ENCODE peak calls at places on chromosome 13, in six cellular contexts. T is H1, X is K562, M is HCT116, N is HepG2, Z is GM12878. S is an unnamed sample. For H3K4me1, the result is how much of the 10 kb centered on the place peaks cover.

GRCh38 chr13:22740264-22740663 is 440.5 kb upstream of the SGCG start:
- DNase-seq in N (no peak), Z (no peak), M (no peak), T (no peak), X (no peak), S (peak)

GRCh38 chr13:29210676-29211075 is 384.8 kb downstream of the SLC7A1 start:
- DNase-seq in T (no peak), N (no peak), X (no peak), M (no peak), Z (no peak), S (no peak)

GRCh38 chr13:66849706-66850105 is 380.4 kb downstream of the PCDH9 start:
- DNase-seq in M (no peak), N (no peak), X (no peak), T (no peak), Z (no peak), S (no peak)

GRCh38 chr13:47175172-47175806 is 278.4 kb upstream of the HTR2A start:
- DNase-seq in Z (no peak), M (no peak), X (no peak), T (no peak), N (no peak), S (no peak)

GRCh38 chr13:53204598-53204997 is 176.0 kb downstream of the OLFM4 start:
- DNase-seq in M (no peak), T (no peak), N (no peak), Z (no peak), X (no peak), S (no peak)

GRCh38 chr13:54183166-54183565 is 1154.6 kb downstream of the OLFM4 start:
- DNase-seq in X (no peak), Z (no peak), T (no peak), M (no peak), N (no peak), S (no peak)

GRCh38 chr13:33321686-33322473 is 36.3 kb upstream of the STARD13 start:
- DNase-seq in Z (no peak), X (no peak), N (no peak), M (no peak), T (no peak), S (no peak)

GRCh38 chr13:23871616-23872220 is 17.5 kb downstream of the MIPEP start:
- DNase-seq in N (peak), X (peak), M (no peak), T (no peak), Z (no peak), S (no peak)

GRCh38 chr13:110714798-110715394 is 1.4 kb downstream of the ING1 start:
- DNase-seq in Z (no peak), X (no peak), M (no peak), N (peak), T (peak), S (no peak)

GRCh38 chr13:44075113-44075512 is 195.4 kb downstream of the LACC1 start:
- DNase-seq in M (no peak), T (no peak), X (no peak), N (no peak), Z (no peak), S (no peak)
- TF ChIP-seq ZNF274 in M (no peak), T (no peak), X (no peak), N (no peak), Z (no peak), S (no peak)

GRCh38 chr13:49256841-49257240 is 9.1 kb downstream of the CDADC1 start:
- DNase-seq in N (no peak), T (no peak), Z (no peak), X (no peak), M (no peak), S (no peak)
- H3K4me1 ChIP-seq in N (under half), T (under half), Z (under half), X (under half), M (under half), S (under half)

GRCh38 chr13:93959796-93960533 is 519.5 kb downstream of the DCT start:
- DNase-seq in N (no peak), Z (no peak), T (no peak), X (no peak), M (no peak), S (no peak)
- TF ChIP-seq YY1 in N (no peak), Z (no peak), T (no peak), X (no peak), M (no peak), S (no peak)

DNA sequence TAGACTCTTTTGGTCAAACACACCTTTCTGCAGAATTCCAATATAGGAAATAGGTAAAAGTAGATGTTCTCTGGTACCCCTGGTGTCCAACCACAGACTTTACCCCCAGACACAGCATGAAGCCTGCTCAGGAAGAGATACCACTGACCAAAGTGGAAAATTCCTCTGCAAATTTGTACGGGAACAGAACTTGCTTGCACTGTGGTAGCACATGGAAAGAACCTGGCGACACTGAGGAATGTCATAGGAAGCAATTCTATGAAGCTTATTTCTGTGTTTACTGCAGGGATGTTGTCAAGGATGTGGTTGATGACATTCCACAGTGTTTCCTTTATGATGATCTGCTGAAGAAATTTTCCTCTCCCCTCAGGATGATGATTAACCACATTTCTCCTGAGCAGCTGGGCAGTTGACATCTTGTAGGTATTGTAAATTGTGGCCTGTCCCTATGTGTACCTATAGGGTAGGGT is 48.9 kb upstream of the TNFSF11 start:
- DNase-seq in N (no peak), X (no peak), M (no peak), T (no peak), Z (no peak), S (no peak)
- TF ChIP-seq ZNF274 in N (no peak), X (no peak), M (no peak), T (no peak), Z (no peak), S (no peak)

S was measured in NT2/D1.